ENCODE peak calls at places on chromosomes 4 and X, in seven cellular contexts. V is BE2C, Z is AG04449, W is fibroblast of lung, N is PC-9, D is right atrium auricular region, B is uterus. U is an unnamed sample.

GRCh38 chr4:124697441-124697840 is 15.1 kb downstream of the ANKRD50 start:
- DNase-seq in W (no peak), V (no peak), D (no peak), Z (no peak), N (no peak), B (no peak), U (no peak)

GRCh38 chrX:96982159-96982558 is 98.5 kb downstream of the RPA4 start:
- DNase-seq in V (no peak), W (no peak), B (no peak), Z (no peak), D (no peak), N (no peak), U (no peak)

GRCh38 chr4:151169223-151169622 is 69.8 kb downstream of the RPS3A start:
- DNase-seq in B (peak), V (peak), Z (peak), N (no peak), D (peak), W (peak), U (peak)

GRCh38 chr4:141455651-141456050 is 180.7 kb upstream of the IL15 start:
- DNase-seq in W (peak), B (no peak), Z (peak), V (no peak), N (no peak), D (no peak), U (no peak)

GRCh38 chr4:30835044-30835443 is 114.9 kb downstream of the PCDH7 start:
- DNase-seq in N (no peak), B (no peak), D (no peak), Z (no peak), V (no peak), W (no peak), U (no peak)

GRCh38 chr4:64781737-64782326 is 372.6 kb upstream of the TECRL start:
- DNase-seq in B (no peak), Z (no peak), W (peak), N (no peak), D (no peak), V (no peak), U (no peak)

GRCh38 chrX:16671005-16671404 is 21.0 kb downstream of the S100G start:
- DNase-seq in D (no peak), B (no peak), V (peak), W (peak), Z (no peak), N (no peak), U (no peak)

GRCh38 chr4:4805805-4806345 is 53.6 kb upstream of the MSX1 start:
- DNase-seq in B (no peak), V (no peak), Z (no peak), D (no peak), N (no peak), W (no peak), U (no peak)

GRCh38 chrX:40530471-40530870 is 50.3 kb upstream of the ATP6AP2 start:
- DNase-seq in D (no peak), N (no peak), W (no peak), Z (no peak), B (no peak), V (no peak), U (no peak)

GRCh38 chr4:7759221-7759620 is 180.4 kb downstream of the AFAP1 start:
- DNase-seq in B (no peak), N (no peak), W (no peak), D (no peak), V (no peak), Z (no peak), U (no peak)

GRCh38 chr4:54908744-54909143 is 216.7 kb downstream of the KDR start:
- DNase-seq in W (peak), D (no peak), Z (no peak), B (no peak), N (no peak), V (no peak), U (no peak)

GRCh38 chr4:54909964-54910363 is 215.4 kb downstream of the KDR start:
- DNase-seq in V (no peak), B (no peak), D (no peak), W (no peak), Z (no peak), N (no peak), U (no peak)

GRCh38 chr4:54914781-54915180 is 210.6 kb downstream of the KDR start:
- DNase-seq in D (no peak), B (no peak), Z (no peak), V (no peak), W (no peak), N (no peak), U (no peak)

GRCh38 chr4:54912155-54912554 is 213.2 kb downstream of the KDR start:
- DNase-seq in W (no peak), B (no peak), V (no peak), Z (no peak), N (no peak), D (no peak), U (no peak)

DNA sequence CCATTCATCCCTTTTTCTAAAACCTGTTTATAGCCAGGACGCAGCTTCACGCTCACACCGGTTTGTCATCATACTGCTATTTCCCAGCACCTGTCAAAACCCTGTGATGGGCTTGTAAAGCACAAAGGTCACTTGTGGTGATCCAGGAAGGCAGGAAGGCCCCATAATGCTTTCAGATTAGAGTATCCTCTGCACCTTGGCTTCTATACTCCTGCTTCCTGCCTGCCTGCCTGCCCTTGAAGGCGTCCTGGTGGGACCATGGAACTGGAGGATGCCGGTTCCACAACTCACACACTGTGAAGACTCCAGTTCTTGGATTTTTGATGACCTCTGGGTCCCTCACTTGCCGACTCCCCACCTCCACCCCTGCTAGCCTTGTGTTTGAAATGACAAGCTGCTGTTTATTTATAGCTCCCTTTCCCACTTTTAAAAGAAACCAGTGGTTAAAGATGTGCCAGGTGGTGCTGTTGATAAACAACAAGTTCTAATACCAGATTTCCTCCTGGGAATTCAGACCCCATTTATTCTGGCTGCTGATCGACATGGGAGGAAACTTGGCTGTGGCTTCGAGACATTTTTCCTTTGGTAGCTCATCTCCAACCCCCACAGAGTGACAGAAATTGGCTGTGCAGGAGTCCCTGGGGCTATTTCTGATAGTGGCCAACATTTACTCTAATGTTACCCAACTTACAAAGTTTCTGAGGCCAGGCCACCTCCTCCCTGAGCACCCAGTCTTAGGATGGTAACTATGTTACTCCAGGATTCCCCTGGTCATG is 211.5 kb downstream of the KDR start:
- DNase-seq in Z (no peak), W (no peak), D (no peak), N (no peak), B (no peak), V (no peak), U (no peak)
- H3K4me3 ChIP-seq in Z (no peak), W (no peak), D (no peak), N (no peak), B (no peak), V (no peak), U (no peak)

GRCh38 chr4:144357970-144358369 is 217.5 kb upstream of the GYPA start:
- DNase-seq in Z (no peak), D (no peak), W (no peak), N (no peak), B (no peak), V (no peak), U (no peak)

GRCh38 chr4:144353240-144353639 is 212.7 kb upstream of the GYPA start:
- DNase-seq in N (no peak), Z (no peak), V (no peak), D (no peak), W (no peak), B (no peak), U (no peak)

GRCh38 chr4:144355809-144356757 is 215.6 kb upstream of the GYPA start:
- DNase-seq in Z (peak), V (no peak), W (peak), N (peak), B (no peak), D (no peak), U (no peak)

GRCh38 chr4:144360394-144360793 is 219.9 kb upstream of the GYPA start:
- DNase-seq in B (no peak), N (no peak), Z (no peak), V (no peak), W (no peak), D (no peak), U (no peak)

DNA sequence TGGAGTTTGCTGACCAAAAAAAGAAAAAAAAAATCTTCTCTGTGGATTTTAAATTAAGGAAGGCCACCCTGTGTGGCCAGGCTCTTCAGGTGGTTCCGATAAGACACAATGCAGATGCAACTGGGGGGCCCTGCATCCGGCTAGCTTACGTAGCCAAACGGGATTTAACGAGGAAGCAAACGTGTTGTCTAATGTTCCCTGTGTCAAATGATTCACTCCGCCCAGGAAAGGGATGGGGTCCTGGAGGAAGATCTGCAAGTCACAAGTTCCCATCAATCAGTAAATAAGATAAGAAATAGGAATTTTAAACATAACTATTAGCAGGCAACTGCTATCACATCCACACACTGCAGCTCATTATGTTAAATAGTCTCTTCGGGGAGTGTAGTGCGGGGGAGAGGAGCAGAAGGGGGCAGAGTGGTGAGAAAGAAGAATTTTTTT is 216.4 kb upstream of the GYPA start:
- DNase-seq in Z (no peak), N (no peak), W (no peak), D (no peak), B (no peak), V (no peak), U (no peak)
- H3K4me3 ChIP-seq in Z (no peak), N (no peak), W (no peak), D (no peak), B (no peak), V (no peak), U (no peak)

DNA sequence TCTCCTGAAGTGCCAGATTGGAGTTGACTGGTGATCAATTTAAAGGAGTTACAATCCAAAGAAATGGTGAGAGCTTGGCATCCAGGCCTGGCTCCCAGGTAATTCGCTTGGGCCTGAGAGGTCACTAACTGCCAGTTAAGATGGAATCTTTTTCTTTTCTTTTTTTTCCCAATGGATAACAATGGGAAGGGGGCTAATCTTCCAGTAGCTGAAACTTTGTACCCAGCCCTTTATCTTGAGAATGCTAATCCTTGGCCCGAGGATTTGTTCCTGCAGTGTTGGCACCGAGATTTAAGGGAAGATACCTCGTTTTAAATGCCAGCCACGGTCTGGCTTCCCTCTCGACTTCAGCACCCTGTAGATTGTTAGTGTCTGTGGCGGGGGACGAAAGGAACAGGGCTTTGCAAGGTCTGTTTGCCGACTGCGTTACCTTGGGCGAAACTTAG is 13.4 kb upstream of the PITX2 start:
- DNase-seq in V (no peak), N (no peak), B (no peak), Z (no peak), W (no peak), D (no peak), U (no peak)
- H3K4me3 ChIP-seq in V (peak), N (no peak), B (no peak), Z (peak), W (peak), D (peak), U (peak)

DNA sequence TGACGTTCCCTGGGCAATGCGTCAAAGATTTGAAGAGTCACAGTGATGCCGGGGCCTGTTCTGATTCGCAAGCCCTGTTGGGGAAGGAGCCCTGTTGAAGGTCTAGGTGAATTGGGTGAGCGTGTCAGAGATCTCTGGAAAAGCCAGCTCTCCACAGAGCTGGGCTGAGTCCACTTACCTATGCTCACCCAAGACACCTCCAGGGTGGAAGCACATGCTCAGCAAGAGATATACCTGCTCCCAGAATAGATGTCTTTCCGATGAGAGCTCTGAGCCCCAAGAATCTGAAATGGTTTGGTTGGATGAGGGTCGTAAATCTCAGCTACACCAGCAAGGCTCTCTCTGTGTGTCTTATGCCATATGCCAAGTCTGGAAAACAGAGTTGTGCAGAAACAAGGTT is 1.7 kb downstream of the GABRQ start:
- DNase-seq in V (no peak), B (no peak), N (no peak), Z (no peak), D (no peak), W (no peak), U (no peak)
- H3K4me3 ChIP-seq in V (no peak), B (no peak), N (no peak), Z (no peak), D (no peak), W (no peak), U (no peak)

DNA sequence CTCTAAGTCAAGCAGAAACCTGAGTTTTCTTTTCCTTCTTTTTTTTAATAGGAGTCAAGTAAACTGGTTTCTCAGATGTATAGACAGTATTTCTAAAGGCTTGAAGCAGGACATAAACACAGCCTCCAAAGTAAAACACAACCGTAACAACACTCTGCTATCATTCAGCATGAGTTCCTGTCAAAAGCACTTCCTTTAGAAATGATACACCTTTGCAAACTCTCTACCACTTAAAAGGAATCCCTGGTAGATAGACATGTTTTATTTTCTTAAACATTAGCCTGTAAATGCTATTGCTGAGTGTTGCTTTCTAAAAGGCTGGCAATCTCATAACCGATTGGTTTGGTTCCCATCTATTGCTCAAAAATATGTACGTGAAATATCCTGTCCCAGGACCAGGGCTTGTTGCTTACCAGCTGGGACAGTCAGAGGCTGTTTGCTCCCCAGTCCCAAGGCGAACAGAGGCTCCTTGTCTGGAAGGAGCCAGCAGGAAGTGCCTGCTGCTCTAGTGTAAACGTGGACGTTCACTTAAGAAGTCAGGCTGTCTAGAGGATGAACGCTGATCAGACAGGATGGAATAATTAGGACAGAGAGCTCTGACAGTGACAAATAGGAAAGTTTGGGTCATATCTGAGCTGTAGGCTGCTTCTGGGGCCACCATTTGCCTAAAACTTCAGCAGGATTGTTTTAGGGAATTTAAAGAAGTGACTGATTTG is 173.9 kb upstream of the KLF3 start:
- DNase-seq in V (no peak), N (no peak), Z (no peak), B (no peak), D (peak), W (peak), U (peak)
- H3K4me3 ChIP-seq in V (no peak), N (no peak), Z (no peak), B (no peak), D (no peak), W (no peak), U (no peak)

DNA sequence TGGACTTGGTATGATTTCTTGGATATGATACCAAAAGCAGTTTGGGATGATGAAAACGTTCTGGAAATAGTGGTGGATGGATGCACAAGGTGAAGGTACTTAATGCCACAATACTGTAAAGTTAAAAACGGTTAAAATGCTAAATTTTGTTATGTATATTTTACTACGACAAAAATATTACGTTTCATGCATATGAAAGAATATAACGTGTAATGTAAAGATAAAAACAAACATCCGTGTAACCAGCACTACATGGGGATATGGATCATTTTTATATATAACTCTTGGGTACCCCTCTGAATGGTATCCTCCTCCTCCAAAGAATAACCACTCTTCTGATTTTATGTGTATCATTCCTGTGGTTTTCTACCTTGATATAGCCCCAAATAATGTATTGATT is 862 bp upstream of the CENPU start:
- DNase-seq in V (no peak), Z (no peak), N (no peak), W (no peak), B (no peak), D (no peak), U (no peak)
- H3K4me3 ChIP-seq in V (peak), Z (peak), N (peak), W (peak), B (no peak), D (peak), U (peak)